ENCODE peak calls at places on chromosome 22, in eight cellular contexts. One of them, this sample, is unnamed.

GRCh38 chr22:24553597-24554315 is 1.2 kb downstream of the GUCD1 start:
- DNase-seq in kidney tubule cell: peak; percentile 28
- DNase-seq in EL: peak; percentile 12
- DNase-seq in activated naive CD8-positive, alpha-beta T cell treated with anti-CD3 and anti-CD28 coated beads for 36 hours: no peak
- DNase-seq in stimulated activated CD4-positive, alpha-beta T cell treated with anti-CD3 and anti-CD28 coated beads, Interleukin-15, amount 100 ng/mL, for 24 hours: no peak
- DNase-seq in NCI-H2029: no peak
- DNase-seq in SK-MEL-5: no peak
- DNase-seq in activated CD4-positive, alpha-beta T cell treated with anti-CD3 and anti-CD28 coated beads, Interleukin-2, amount 10 ng/mL, durations not matched to agents 7 days and 5 days: no peak
- DNase-seq in this sample: no peak

GRCh38 chr22:23859201-23859600 is 1.5 kb downstream of the SLC2A11 start:
- DNase-seq in kidney tubule cell: no peak
- DNase-seq in EL: no peak
- DNase-seq in activated naive CD8-positive, alpha-beta T cell treated with anti-CD3 and anti-CD28 coated beads for 36 hours: no peak
- DNase-seq in stimulated activated CD4-positive, alpha-beta T cell treated with anti-CD3 and anti-CD28 coated beads, Interleukin-15, amount 100 ng/mL, for 24 hours: no peak
- DNase-seq in NCI-H2029: no peak
- DNase-seq in SK-MEL-5: no peak
- DNase-seq in activated CD4-positive, alpha-beta T cell treated with anti-CD3 and anti-CD28 coated beads, Interleukin-2, amount 10 ng/mL, durations not matched to agents 7 days and 5 days: no peak
- DNase-seq in this sample: no peak

GRCh38 chr22:47092896-47093311 is 330.5 kb downstream of the TBC1D22A start:
- DNase-seq in kidney tubule cell: peak; percentile 39
- DNase-seq in EL: peak; percentile 55
- DNase-seq in activated naive CD8-positive, alpha-beta T cell treated with anti-CD3 and anti-CD28 coated beads for 36 hours: no peak
- DNase-seq in stimulated activated CD4-positive, alpha-beta T cell treated with anti-CD3 and anti-CD28 coated beads, Interleukin-15, amount 100 ng/mL, for 24 hours: no peak
- DNase-seq in NCI-H2029: no peak
- DNase-seq in SK-MEL-5: no peak
- DNase-seq in activated CD4-positive, alpha-beta T cell treated with anti-CD3 and anti-CD28 coated beads, Interleukin-2, amount 10 ng/mL, durations not matched to agents 7 days and 5 days: no peak
- DNase-seq in this sample: no peak

GRCh38 chr22:44685384-44686056 is 16.5 kb upstream of the PRR5 start:
- DNase-seq in kidney tubule cell: peak; percentile 68
- DNase-seq in EL: peak; percentile 73
- DNase-seq in activated naive CD8-positive, alpha-beta T cell treated with anti-CD3 and anti-CD28 coated beads for 36 hours: peak; percentile 79
- DNase-seq in stimulated activated CD4-positive, alpha-beta T cell treated with anti-CD3 and anti-CD28 coated beads, Interleukin-15, amount 100 ng/mL, for 24 hours: peak; percentile 87
- DNase-seq in NCI-H2029: no peak
- DNase-seq in SK-MEL-5: peak; percentile 83
- DNase-seq in activated CD4-positive, alpha-beta T cell treated with anti-CD3 and anti-CD28 coated beads, Interleukin-2, amount 10 ng/mL, durations not matched to agents 7 days and 5 days: peak; percentile 87
- DNase-seq in this sample: peak; percentile 78

GRCh38 chr22:30742291-30743256 is 47.9 kb downstream of the OSBP2 start:
- DNase-seq in kidney tubule cell: no peak
- DNase-seq in EL: peak; percentile 25
- DNase-seq in activated naive CD8-positive, alpha-beta T cell treated with anti-CD3 and anti-CD28 coated beads for 36 hours: no peak
- DNase-seq in stimulated activated CD4-positive, alpha-beta T cell treated with anti-CD3 and anti-CD28 coated beads, Interleukin-15, amount 100 ng/mL, for 24 hours: peak; percentile 42
- DNase-seq in NCI-H2029: no peak
- DNase-seq in SK-MEL-5: no peak
- DNase-seq in activated CD4-positive, alpha-beta T cell treated with anti-CD3 and anti-CD28 coated beads, Interleukin-2, amount 10 ng/mL, durations not matched to agents 7 days and 5 days: no peak
- DNase-seq in this sample: no peak

GRCh38 chr22:17496843-17497242 is 66.5 kb upstream of the SLC25A18 start:
- DNase-seq in kidney tubule cell: no peak
- DNase-seq in EL: no peak
- DNase-seq in activated naive CD8-positive, alpha-beta T cell treated with anti-CD3 and anti-CD28 coated beads for 36 hours: no peak
- DNase-seq in stimulated activated CD4-positive, alpha-beta T cell treated with anti-CD3 and anti-CD28 coated beads, Interleukin-15, amount 100 ng/mL, for 24 hours: no peak
- DNase-seq in NCI-H2029: no peak
- DNase-seq in SK-MEL-5: no peak
- DNase-seq in activated CD4-positive, alpha-beta T cell treated with anti-CD3 and anti-CD28 coated beads, Interleukin-2, amount 10 ng/mL, durations not matched to agents 7 days and 5 days: no peak
- DNase-seq in this sample: no peak

GRCh38 chr22:38072322-38073149 is 11.4 kb downstream of the SLC16A8 start:
- DNase-seq in kidney tubule cell: no peak
- DNase-seq in EL: no peak
- DNase-seq in activated naive CD8-positive, alpha-beta T cell treated with anti-CD3 and anti-CD28 coated beads for 36 hours: no peak
- DNase-seq in stimulated activated CD4-positive, alpha-beta T cell treated with anti-CD3 and anti-CD28 coated beads, Interleukin-15, amount 100 ng/mL, for 24 hours: no peak
- DNase-seq in NCI-H2029: no peak
- DNase-seq in SK-MEL-5: no peak
- DNase-seq in activated CD4-positive, alpha-beta T cell treated with anti-CD3 and anti-CD28 coated beads, Interleukin-2, amount 10 ng/mL, durations not matched to agents 7 days and 5 days: no peak
- DNase-seq in this sample: no peak

GRCh38 chr22:31635638-31636306 is 26.2 kb downstream of the PISD start:
- DNase-seq in kidney tubule cell: no peak
- DNase-seq in EL: no peak
- DNase-seq in activated naive CD8-positive, alpha-beta T cell treated with anti-CD3 and anti-CD28 coated beads for 36 hours: no peak
- DNase-seq in stimulated activated CD4-positive, alpha-beta T cell treated with anti-CD3 and anti-CD28 coated beads, Interleukin-15, amount 100 ng/mL, for 24 hours: no peak
- DNase-seq in NCI-H2029: no peak
- DNase-seq in SK-MEL-5: no peak
- DNase-seq in activated CD4-positive, alpha-beta T cell treated with anti-CD3 and anti-CD28 coated beads, Interleukin-2, amount 10 ng/mL, durations not matched to agents 7 days and 5 days: no peak
- DNase-seq in this sample: no peak

GRCh38 chr22:39488563-39489083 is 13.5 kb upstream of the MIEF1 start:
- DNase-seq in kidney tubule cell: no peak
- DNase-seq in EL: no peak
- DNase-seq in activated naive CD8-positive, alpha-beta T cell treated with anti-CD3 and anti-CD28 coated beads for 36 hours: no peak
- DNase-seq in stimulated activated CD4-positive, alpha-beta T cell treated with anti-CD3 and anti-CD28 coated beads, Interleukin-15, amount 100 ng/mL, for 24 hours: no peak
- DNase-seq in NCI-H2029: no peak
- DNase-seq in SK-MEL-5: no peak
- DNase-seq in activated CD4-positive, alpha-beta T cell treated with anti-CD3 and anti-CD28 coated beads, Interleukin-2, amount 10 ng/mL, durations not matched to agents 7 days and 5 days: no peak
- DNase-seq in this sample: no peak

GRCh38 chr22:19658057-19658966 is 56.0 kb upstream of the SEPTIN5 start:
- DNase-seq in kidney tubule cell: no peak
- DNase-seq in EL: no peak
- DNase-seq in activated naive CD8-positive, alpha-beta T cell treated with anti-CD3 and anti-CD28 coated beads for 36 hours: no peak
- DNase-seq in stimulated activated CD4-positive, alpha-beta T cell treated with anti-CD3 and anti-CD28 coated beads, Interleukin-15, amount 100 ng/mL, for 24 hours: no peak
- DNase-seq in NCI-H2029: no peak
- DNase-seq in SK-MEL-5: no peak
- DNase-seq in activated CD4-positive, alpha-beta T cell treated with anti-CD3 and anti-CD28 coated beads, Interleukin-2, amount 10 ng/mL, durations not matched to agents 7 days and 5 days: no peak
- DNase-seq in this sample: no peak

GRCh38 chr22:44363214-44363979 is 50.6 kb upstream of the SHISAL1 start:
- DNase-seq in kidney tubule cell: peak; percentile 82
- DNase-seq in EL: peak; percentile 98
- DNase-seq in activated naive CD8-positive, alpha-beta T cell treated with anti-CD3 and anti-CD28 coated beads for 36 hours: no peak
- DNase-seq in stimulated activated CD4-positive, alpha-beta T cell treated with anti-CD3 and anti-CD28 coated beads, Interleukin-15, amount 100 ng/mL, for 24 hours: no peak
- DNase-seq in NCI-H2029: peak; percentile 74
- DNase-seq in SK-MEL-5: peak; percentile 50
- DNase-seq in activated CD4-positive, alpha-beta T cell treated with anti-CD3 and anti-CD28 coated beads, Interleukin-2, amount 10 ng/mL, durations not matched to agents 7 days and 5 days: no peak
- DNase-seq in this sample: peak; percentile 92

GRCh38 chr22:20130739-20131592 is 638 bp upstream of the ZDHHC8 start:
- DNase-seq in kidney tubule cell: peak; percentile 76
- DNase-seq in EL: peak; percentile 79
- DNase-seq in activated naive CD8-positive, alpha-beta T cell treated with anti-CD3 and anti-CD28 coated beads for 36 hours: peak; percentile 77
- DNase-seq in stimulated activated CD4-positive, alpha-beta T cell treated with anti-CD3 and anti-CD28 coated beads, Interleukin-15, amount 100 ng/mL, for 24 hours: peak; percentile 88
- DNase-seq in NCI-H2029: no peak
- DNase-seq in SK-MEL-5: peak; percentile 83
- DNase-seq in activated CD4-positive, alpha-beta T cell treated with anti-CD3 and anti-CD28 coated beads, Interleukin-2, amount 10 ng/mL, durations not matched to agents 7 days and 5 days: peak; percentile 72
- DNase-seq in this sample: no peak

GRCh38 chr22:49300951-49301397 is 526.7 kb downstream of the BRD1 start:
- DNase-seq in kidney tubule cell: no peak
- DNase-seq in EL: no peak
- DNase-seq in activated naive CD8-positive, alpha-beta T cell treated with anti-CD3 and anti-CD28 coated beads for 36 hours: no peak
- DNase-seq in stimulated activated CD4-positive, alpha-beta T cell treated with anti-CD3 and anti-CD28 coated beads, Interleukin-15, amount 100 ng/mL, for 24 hours: no peak
- DNase-seq in NCI-H2029: no peak
- DNase-seq in SK-MEL-5: no peak
- DNase-seq in activated CD4-positive, alpha-beta T cell treated with anti-CD3 and anti-CD28 coated beads, Interleukin-2, amount 10 ng/mL, durations not matched to agents 7 days and 5 days: no peak
- DNase-seq in this sample: no peak

GRCh38 chr22:25081409-25081824 is 118.2 kb upstream of the CRYBB3 start:
- DNase-seq in kidney tubule cell: peak; percentile 41
- DNase-seq in EL: peak; percentile 10
- DNase-seq in activated naive CD8-positive, alpha-beta T cell treated with anti-CD3 and anti-CD28 coated beads for 36 hours: peak; percentile 36
- DNase-seq in stimulated activated CD4-positive, alpha-beta T cell treated with anti-CD3 and anti-CD28 coated beads, Interleukin-15, amount 100 ng/mL, for 24 hours: peak; percentile 72
- DNase-seq in NCI-H2029: peak; percentile 22
- DNase-seq in SK-MEL-5: peak; percentile 59
- DNase-seq in activated CD4-positive, alpha-beta T cell treated with anti-CD3 and anti-CD28 coated beads, Interleukin-2, amount 10 ng/mL, durations not matched to agents 7 days and 5 days: peak; percentile 67
- DNase-seq in this sample: no peak

GRCh38 chr22:36368359-36368983 is 19.3 kb downstream of the MYH9 start:
- DNase-seq in kidney tubule cell: peak; percentile 91
- DNase-seq in EL: peak; percentile 97
- DNase-seq in activated naive CD8-positive, alpha-beta T cell treated with anti-CD3 and anti-CD28 coated beads for 36 hours: no peak
- DNase-seq in stimulated activated CD4-positive, alpha-beta T cell treated with anti-CD3 and anti-CD28 coated beads, Interleukin-15, amount 100 ng/mL, for 24 hours: peak; percentile 57
- DNase-seq in NCI-H2029: no peak
- DNase-seq in SK-MEL-5: peak; percentile 88
- DNase-seq in activated CD4-positive, alpha-beta T cell treated with anti-CD3 and anti-CD28 coated beads, Interleukin-2, amount 10 ng/mL, durations not matched to agents 7 days and 5 days: no peak
- DNase-seq in this sample: peak; percentile 67

GRCh38 chr22:37079668-37080171 is 28.2 kb downstream of the KCTD17 start:
- DNase-seq in kidney tubule cell: peak; percentile 27
- DNase-seq in EL: peak; percentile 71
- DNase-seq in activated naive CD8-positive, alpha-beta T cell treated with anti-CD3 and anti-CD28 coated beads for 36 hours: peak; percentile 75
- DNase-seq in stimulated activated CD4-positive, alpha-beta T cell treated with anti-CD3 and anti-CD28 coated beads, Interleukin-15, amount 100 ng/mL, for 24 hours: peak; percentile 88
- DNase-seq in NCI-H2029: no peak
- DNase-seq in SK-MEL-5: no peak
- DNase-seq in activated CD4-positive, alpha-beta T cell treated with anti-CD3 and anti-CD28 coated beads, Interleukin-2, amount 10 ng/mL, durations not matched to agents 7 days and 5 days: peak; percentile 92
- DNase-seq in this sample: no peak

GRCh38 chr22:31210830-31211503 is 1.1 kb upstream of the LIMK2 start:
- DNase-seq in kidney tubule cell: peak; percentile 23
- DNase-seq in EL: peak; percentile 22
- DNase-seq in activated naive CD8-positive, alpha-beta T cell treated with anti-CD3 and anti-CD28 coated beads for 36 hours: no peak
- DNase-seq in stimulated activated CD4-positive, alpha-beta T cell treated with anti-CD3 and anti-CD28 coated beads, Interleukin-15, amount 100 ng/mL, for 24 hours: peak; percentile 16
- DNase-seq in NCI-H2029: no peak
- DNase-seq in SK-MEL-5: no peak
- DNase-seq in activated CD4-positive, alpha-beta T cell treated with anti-CD3 and anti-CD28 coated beads, Interleukin-2, amount 10 ng/mL, durations not matched to agents 7 days and 5 days: peak; percentile 34
- DNase-seq in this sample: no peak

GRCh38 chr22:38736257-38736570 is 19.6 kb downstream of the SUN2 start:
- DNase-seq in kidney tubule cell: no peak
- DNase-seq in EL: no peak
- DNase-seq in activated naive CD8-positive, alpha-beta T cell treated with anti-CD3 and anti-CD28 coated beads for 36 hours: no peak
- DNase-seq in stimulated activated CD4-positive, alpha-beta T cell treated with anti-CD3 and anti-CD28 coated beads, Interleukin-15, amount 100 ng/mL, for 24 hours: no peak
- DNase-seq in NCI-H2029: no peak
- DNase-seq in SK-MEL-5: no peak
- DNase-seq in activated CD4-positive, alpha-beta T cell treated with anti-CD3 and anti-CD28 coated beads, Interleukin-2, amount 10 ng/mL, durations not matched to agents 7 days and 5 days: no peak
- DNase-seq in this sample: no peak

GRCh38 chr22:22687638-22688500 is 43.5 kb downstream of the GGTLC2 start:
- DNase-seq in kidney tubule cell: peak; percentile 53
- DNase-seq in EL: peak; percentile 29
- DNase-seq in activated naive CD8-positive, alpha-beta T cell treated with anti-CD3 and anti-CD28 coated beads for 36 hours: no peak
- DNase-seq in stimulated activated CD4-positive, alpha-beta T cell treated with anti-CD3 and anti-CD28 coated beads, Interleukin-15, amount 100 ng/mL, for 24 hours: peak; percentile 42
- DNase-seq in NCI-H2029: no peak
- DNase-seq in SK-MEL-5: peak; percentile 81
- DNase-seq in activated CD4-positive, alpha-beta T cell treated with anti-CD3 and anti-CD28 coated beads, Interleukin-2, amount 10 ng/mL, durations not matched to agents 7 days and 5 days: peak; percentile 48
- DNase-seq in this sample: peak; percentile 12

GRCh38 chr22:45891996-45892621 is 84.9 kb downstream of the WNT7B start:
- DNase-seq in kidney tubule cell: no peak
- DNase-seq in EL: no peak
- DNase-seq in activated naive CD8-positive, alpha-beta T cell treated with anti-CD3 and anti-CD28 coated beads for 36 hours: no peak
- DNase-seq in stimulated activated CD4-positive, alpha-beta T cell treated with anti-CD3 and anti-CD28 coated beads, Interleukin-15, amount 100 ng/mL, for 24 hours: no peak
- DNase-seq in NCI-H2029: no peak
- DNase-seq in SK-MEL-5: no peak
- DNase-seq in activated CD4-positive, alpha-beta T cell treated with anti-CD3 and anti-CD28 coated beads, Interleukin-2, amount 10 ng/mL, durations not matched to agents 7 days and 5 days: no peak
- DNase-seq in this sample: no peak

This sample was measured in HFF-Myc.